ENCODE peak calls at places on chromosomes 6 and 20, in seven cellular contexts. One of them, this sample, is unnamed.

GRCh38 chr6:149499066-149499465 is 14.3 kb upstream of the ZC3H12D start:
- DNase-seq in caudate nucleus: no peak
- DNase-seq in neural crest cell: no peak
- DNase-seq in renal cortical epithelial cell: peak; percentile 78
- DNase-seq in GM19239: no peak
- DNase-seq in non-pigmented ciliary epithelial cell: peak; percentile 90
- DNase-seq in sciatic nerve: no peak
- DNase-seq in this sample: no peak

GRCh38 chr20:25498280-25498606 is 87.1 kb downstream of the NINL start:
- DNase-seq in GM19239: no peak
- DNase-seq in sciatic nerve: no peak
- DNase-seq in neural crest cell: no peak
- DNase-seq in caudate nucleus: no peak
- DNase-seq in renal cortical epithelial cell: no peak
- DNase-seq in non-pigmented ciliary epithelial cell: no peak
- DNase-seq in this sample: no peak

GRCh38 chr6:37061157-37061804 is 55.8 kb downstream of the FGD2 start:
- DNase-seq in neural crest cell: no peak
- DNase-seq in sciatic nerve: no peak
- DNase-seq in renal cortical epithelial cell: peak; percentile 53
- DNase-seq in GM19239: no peak
- DNase-seq in caudate nucleus: peak; percentile 72
- DNase-seq in non-pigmented ciliary epithelial cell: no peak
- DNase-seq in this sample: peak; percentile 76

GRCh38 chr20:50165687-50166554 is 12.4 kb upstream of the PEDS1 start:
- DNase-seq in renal cortical epithelial cell: peak; percentile 100
- DNase-seq in non-pigmented ciliary epithelial cell: peak; percentile 99
- DNase-seq in neural crest cell: peak; percentile 46
- DNase-seq in GM19239: peak; percentile 78
- DNase-seq in sciatic nerve: peak; percentile 95
- DNase-seq in caudate nucleus: peak; percentile 97
- DNase-seq in this sample: peak; percentile 94

GRCh38 chr6:83860347-83860731 is 850 bp downstream of the CYB5R4 start:
- DNase-seq in non-pigmented ciliary epithelial cell: no peak
- DNase-seq in caudate nucleus: no peak
- DNase-seq in neural crest cell: no peak
- DNase-seq in sciatic nerve: no peak
- DNase-seq in renal cortical epithelial cell: no peak
- DNase-seq in GM19239: no peak
- DNase-seq in this sample: no peak

GRCh38 chr6:51844391-51844735 is 243.1 kb downstream of the PKHD1 start:
- DNase-seq in sciatic nerve: no peak
- DNase-seq in neural crest cell: no peak
- DNase-seq in non-pigmented ciliary epithelial cell: no peak
- DNase-seq in caudate nucleus: no peak
- DNase-seq in GM19239: no peak
- DNase-seq in renal cortical epithelial cell: no peak
- DNase-seq in this sample: no peak

GRCh38 chr20:34012735-34013134 is 19.0 kb downstream of the RALY start:
- DNase-seq in non-pigmented ciliary epithelial cell: no peak
- DNase-seq in neural crest cell: no peak
- DNase-seq in sciatic nerve: no peak
- DNase-seq in renal cortical epithelial cell: no peak
- DNase-seq in caudate nucleus: no peak
- DNase-seq in GM19239: no peak
- DNase-seq in this sample: no peak

GRCh38 chr20:63549679-63550282 is 2.2 kb upstream of the SRMS start:
- DNase-seq in sciatic nerve: no peak
- DNase-seq in caudate nucleus: no peak
- DNase-seq in GM19239: no peak
- DNase-seq in non-pigmented ciliary epithelial cell: no peak
- DNase-seq in neural crest cell: no peak
- DNase-seq in renal cortical epithelial cell: no peak
- DNase-seq in this sample: no peak

GRCh38 chr6:148446681-148447080 is 104.0 kb downstream of the SASH1 start:
- DNase-seq in neural crest cell: no peak
- DNase-seq in caudate nucleus: no peak
- DNase-seq in sciatic nerve: no peak
- DNase-seq in GM19239: no peak
- DNase-seq in renal cortical epithelial cell: no peak
- DNase-seq in non-pigmented ciliary epithelial cell: no peak
- DNase-seq in this sample: no peak

GRCh38 chr6:112366695-112367546 is 19.8 kb downstream of the RFPL4B start:
- DNase-seq in GM19239: no peak
- DNase-seq in sciatic nerve: no peak
- DNase-seq in caudate nucleus: no peak
- DNase-seq in renal cortical epithelial cell: no peak
- DNase-seq in neural crest cell: no peak
- DNase-seq in non-pigmented ciliary epithelial cell: no peak
- DNase-seq in this sample: no peak

GRCh38 chr6:19852090-19852457 is 14.9 kb downstream of the ID4 start:
- DNase-seq in sciatic nerve: no peak
- DNase-seq in non-pigmented ciliary epithelial cell: no peak
- DNase-seq in neural crest cell: no peak
- DNase-seq in caudate nucleus: no peak
- DNase-seq in GM19239: no peak
- DNase-seq in renal cortical epithelial cell: no peak
- DNase-seq in this sample: no peak

GRCh38 chr6:133202610-133203343 is 38.4 kb upstream of the EYA4 start:
- DNase-seq in neural crest cell: no peak
- DNase-seq in caudate nucleus: no peak
- DNase-seq in GM19239: no peak
- DNase-seq in sciatic nerve: no peak
- DNase-seq in non-pigmented ciliary epithelial cell: no peak
- DNase-seq in renal cortical epithelial cell: peak; percentile 50
- DNase-seq in this sample: no peak

This sample was measured in substantia nigra.